ENCODE peak calls at places on chromosome 9, in five cellular contexts. One of them, this sample, is unnamed. For H3K27me3, the result is how much of the 10 kb centered on the place peaks cover.

GRCh38 chr9:94110821-94111252 is 26.6 kb downstream of the PTPDC1 start:
- DNase-seq in adipocyte: peak
- DNase-seq in hepatocyte: peak
- DNase-seq in pancreas: no peak
- DNase-seq in aorta: no peak
- DNase-seq in this sample: no peak

GRCh38 chr9:78074385-78075291 is 43.0 kb upstream of the GNAQ start:
- DNase-seq in adipocyte: no peak
- DNase-seq in hepatocyte: no peak
- DNase-seq in pancreas: no peak
- DNase-seq in aorta: no peak
- DNase-seq in this sample: no peak

GRCh38 chr9:75930193-75930592 is 39.7 kb downstream of the PCSK5 start:
- DNase-seq in adipocyte: no peak
- DNase-seq in hepatocyte: peak
- DNase-seq in pancreas: no peak
- DNase-seq in aorta: no peak
- DNase-seq in this sample: no peak

GRCh38 chr9:129469188-129469987 is 151.5 kb downstream of the C9orf50 start:
- DNase-seq in adipocyte: no peak
- DNase-seq in hepatocyte: no peak
- DNase-seq in pancreas: no peak
- DNase-seq in aorta: no peak
- DNase-seq in this sample: no peak

GRCh38 chr9:76390656-76391055 is 3.6 kb downstream of the RFK start:
- DNase-seq in adipocyte: no peak
- DNase-seq in hepatocyte: no peak
- DNase-seq in pancreas: no peak
- DNase-seq in aorta: no peak
- DNase-seq in this sample: no peak

GRCh38 chr9:98869866-98870265 is 62.4 kb downstream of the GALNT12 start:
- DNase-seq in adipocyte: no peak
- DNase-seq in hepatocyte: no peak
- DNase-seq in pancreas: no peak
- DNase-seq in aorta: no peak
- DNase-seq in this sample: no peak

GRCh38 chr9:22035591-22036011 is 26.5 kb upstream of the CDKN2B start:
- DNase-seq in adipocyte: no peak
- DNase-seq in hepatocyte: no peak
- DNase-seq in pancreas: no peak
- DNase-seq in aorta: no peak
- DNase-seq in this sample: no peak

GRCh38 chr9:98771209-98771874 is 25.0 kb downstream of the ANKS6 start:
- DNase-seq in adipocyte: no peak
- DNase-seq in hepatocyte: no peak
- DNase-seq in pancreas: no peak
- DNase-seq in aorta: no peak
- DNase-seq in this sample: no peak

GRCh38 chr9:94780516-94780950 is 54.0 kb downstream of the AOPEP start:
- DNase-seq in adipocyte: no peak
- DNase-seq in hepatocyte: no peak
- DNase-seq in pancreas: peak
- DNase-seq in aorta: peak
- DNase-seq in this sample: no peak

GRCh38 chr9:95753762-95754465 is 121.6 kb upstream of the ERCC6L2 start:
- DNase-seq in adipocyte: no peak
- DNase-seq in hepatocyte: no peak
- DNase-seq in pancreas: no peak
- DNase-seq in aorta: no peak
- DNase-seq in this sample: no peak

GRCh38 chr9:79857188-79857587 is 285.4 kb downstream of the TLE4 start:
- DNase-seq in adipocyte: no peak
- DNase-seq in hepatocyte: no peak
- DNase-seq in pancreas: no peak
- DNase-seq in aorta: no peak
- DNase-seq in this sample: no peak

GRCh38 chr9:94526271-94526670 is 28.6 kb upstream of the PCAT7 start:
- DNase-seq in adipocyte: no peak
- DNase-seq in hepatocyte: no peak
- DNase-seq in pancreas: no peak
- DNase-seq in aorta: no peak
- DNase-seq in this sample: no peak

GRCh38 chr9:114166606-114167572 is 11.6 kb downstream of the COL27A1 start:
- DNase-seq in adipocyte: no peak
- DNase-seq in hepatocyte: no peak
- DNase-seq in pancreas: no peak
- DNase-seq in aorta: peak
- DNase-seq in this sample: no peak

GRCh38 chr9:116213673-116214047 is 60.1 kb downstream of the PAPPA start:
- DNase-seq in adipocyte: no peak
- DNase-seq in hepatocyte: no peak
- DNase-seq in pancreas: no peak
- DNase-seq in aorta: no peak
- DNase-seq in this sample: no peak

GRCh38 chr9:14369011-14369410 is 55.1 kb upstream of the NFIB start:
- DNase-seq in adipocyte: no peak
- DNase-seq in hepatocyte: no peak
- DNase-seq in pancreas: no peak
- DNase-seq in aorta: no peak
- DNase-seq in this sample: no peak

GRCh38 chr9:106648799-106649198 is 214.2 kb upstream of the ZNF462 start:
- DNase-seq in adipocyte: peak
- DNase-seq in hepatocyte: peak
- DNase-seq in pancreas: no peak
- DNase-seq in aorta: no peak
- DNase-seq in this sample: no peak

GRCh38 chr9:84789463-84789830 is 119.9 kb downstream of the NTRK2 start:
- DNase-seq in adipocyte: no peak
- DNase-seq in hepatocyte: no peak
- DNase-seq in pancreas: no peak
- DNase-seq in aorta: no peak
- DNase-seq in this sample: no peak

GRCh38 chr9:34139477-34140146 is 13.1 kb upstream of the DCAF12 start:
- DNase-seq in adipocyte: peak
- DNase-seq in hepatocyte: peak
- DNase-seq in pancreas: peak
- DNase-seq in aorta: no peak
- DNase-seq in this sample: peak

GRCh38 chr9:38393128-38393809 is 767 bp downstream of the ALDH1B1 start:
- DNase-seq in adipocyte: peak
- DNase-seq in hepatocyte: no peak
- DNase-seq in pancreas: no peak
- DNase-seq in aorta: peak
- DNase-seq in this sample: no peak

GRCh38 chr9:115262477-115262876 is 144.5 kb upstream of the TNC start:
- DNase-seq in adipocyte: peak
- DNase-seq in hepatocyte: peak
- DNase-seq in pancreas: peak
- DNase-seq in aorta: no peak
- DNase-seq in this sample: peak

GRCh38 chr9:89112243-89112642 is 66.4 kb downstream of the SHC3 start:
- DNase-seq in adipocyte: no peak
- DNase-seq in hepatocyte: no peak
- DNase-seq in pancreas: no peak
- DNase-seq in aorta: no peak
- DNase-seq in this sample: no peak

GRCh38 chr9:108535526-108535925 is 320.3 kb downstream of the ACTL7B start:
- DNase-seq in adipocyte: peak
- DNase-seq in hepatocyte: no peak
- DNase-seq in pancreas: no peak
- DNase-seq in aorta: no peak
- DNase-seq in this sample: no peak

GRCh38 chr9:82893549-82893948 is 169.4 kb downstream of the RASEF start:
- DNase-seq in adipocyte: no peak
- DNase-seq in hepatocyte: no peak
- DNase-seq in pancreas: no peak
- DNase-seq in aorta: no peak
- DNase-seq in this sample: no peak

DNA sequence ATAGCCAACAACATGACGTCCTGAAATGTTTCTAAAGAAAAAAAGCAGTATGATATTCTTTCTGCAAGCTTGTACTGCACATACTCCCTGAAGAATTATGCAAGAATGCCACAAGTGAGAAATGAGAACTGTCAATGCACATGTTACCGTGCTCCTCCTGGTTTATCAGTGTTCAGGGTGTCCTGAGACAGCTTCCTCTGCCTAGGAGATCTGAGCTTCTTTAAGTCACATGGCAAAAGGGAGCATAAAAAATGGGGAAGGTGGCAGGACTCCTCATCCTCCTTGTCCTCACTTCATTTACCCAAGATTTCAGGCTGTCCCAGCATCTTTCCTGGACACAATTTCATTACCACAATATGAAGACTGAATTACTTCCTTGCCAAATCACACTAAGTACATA is 238.2 kb downstream of the GLIS3 start:
- DNase-seq in adipocyte: no peak
- DNase-seq in hepatocyte: no peak
- DNase-seq in pancreas: no peak
- DNase-seq in aorta: no peak
- DNase-seq in this sample: no peak
- H3K27me3 ChIP-seq in adipocyte: under half
- H3K27me3 ChIP-seq in hepatocyte: under half
- H3K27me3 ChIP-seq in pancreas: under half
- H3K27me3 ChIP-seq in aorta: under half
- H3K27me3 ChIP-seq in this sample: under half

DNA sequence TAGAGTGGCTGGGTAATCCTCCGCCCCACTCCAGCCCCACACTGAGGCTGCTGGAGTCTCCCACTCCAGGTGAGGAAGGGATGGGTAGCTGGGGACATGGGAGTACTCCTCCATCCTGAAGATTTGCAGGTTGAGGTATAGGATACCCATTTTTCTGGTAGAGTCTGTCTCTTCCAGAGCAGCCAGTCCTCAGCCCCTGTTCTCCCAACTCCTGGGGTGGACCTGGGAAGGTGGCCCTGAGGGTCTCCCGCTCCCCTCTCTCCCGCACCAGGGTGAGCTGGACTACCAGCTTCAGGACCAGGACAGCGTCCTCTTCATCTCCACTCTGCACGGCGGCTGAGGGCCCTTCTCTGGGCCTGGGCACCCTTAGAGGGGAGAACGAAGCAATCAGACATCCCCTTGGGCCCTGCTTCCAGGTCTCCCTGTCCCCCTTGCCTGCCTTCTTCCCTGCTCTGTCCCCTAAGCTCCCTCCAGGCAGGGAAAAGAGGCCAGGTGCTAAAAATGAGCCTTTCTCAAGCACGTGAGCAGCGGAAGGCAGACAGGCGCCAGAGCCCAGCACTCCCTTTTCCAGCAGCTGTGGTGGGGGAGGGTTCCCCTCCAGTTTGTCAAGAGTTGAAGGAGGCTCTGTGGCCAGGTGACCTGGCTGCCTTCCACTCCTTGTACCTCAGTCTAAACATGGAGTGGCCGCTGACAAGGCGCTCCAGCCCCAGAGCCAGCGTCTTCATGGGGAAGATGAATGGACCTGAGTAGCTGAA is 18.4 kb downstream of the URM1 start:
- DNase-seq in adipocyte: no peak
- DNase-seq in hepatocyte: no peak
- DNase-seq in pancreas: no peak
- DNase-seq in aorta: no peak
- DNase-seq in this sample: no peak
- H3K27me3 ChIP-seq in adipocyte: under half
- H3K27me3 ChIP-seq in hepatocyte: half or more
- H3K27me3 ChIP-seq in pancreas: under half
- H3K27me3 ChIP-seq in aorta: under half
- H3K27me3 ChIP-seq in this sample: under half

GRCh38 chr9:137224850-137225694 is at the start of gene CYSRT1:
- DNase-seq in adipocyte: no peak
- DNase-seq in hepatocyte: no peak
- DNase-seq in pancreas: peak
- DNase-seq in aorta: no peak
- DNase-seq in this sample: no peak
- H3K27me3 ChIP-seq in adipocyte: under half
- H3K27me3 ChIP-seq in hepatocyte: under half
- H3K27me3 ChIP-seq in pancreas: under half
- H3K27me3 ChIP-seq in aorta: under half
- H3K27me3 ChIP-seq in this sample: under half

GRCh38 chr9:20670395-20670794 is 13.7 kb upstream of the FOCAD start:
- DNase-seq in adipocyte: no peak
- DNase-seq in hepatocyte: no peak
- DNase-seq in pancreas: no peak
- DNase-seq in aorta: no peak
- DNase-seq in this sample: no peak

GRCh38 chr9:20671635-20672034 is 12.4 kb upstream of the FOCAD start:
- DNase-seq in adipocyte: no peak
- DNase-seq in hepatocyte: no peak
- DNase-seq in pancreas: no peak
- DNase-seq in aorta: no peak
- DNase-seq in this sample: no peak
- H3K27me3 ChIP-seq in adipocyte: under half
- H3K27me3 ChIP-seq in hepatocyte: under half
- H3K27me3 ChIP-seq in pancreas: under half
- H3K27me3 ChIP-seq in aorta: under half
- H3K27me3 ChIP-seq in this sample: under half

DNA sequence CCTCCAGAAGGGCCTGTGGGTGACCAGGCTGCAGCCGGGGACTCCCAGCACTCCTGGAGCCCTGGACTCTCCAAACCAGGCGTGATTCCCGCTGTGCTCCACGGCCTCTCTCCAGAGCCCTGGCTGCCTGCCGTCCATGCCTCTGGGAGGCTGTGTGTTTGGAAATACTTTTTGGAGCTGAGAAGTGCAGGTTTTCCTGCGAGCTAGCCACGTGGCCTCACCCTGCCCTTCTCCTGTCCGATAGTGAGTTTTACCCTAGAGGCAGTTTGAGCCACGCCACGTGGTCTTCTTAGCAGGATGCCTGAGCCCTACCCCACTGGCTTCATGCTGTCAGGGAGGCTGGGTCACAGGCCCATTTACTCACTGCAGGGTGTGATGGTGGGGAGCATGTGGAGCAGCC is 71.3 kb downstream of the COL5A1 start:
- DNase-seq in adipocyte: no peak
- DNase-seq in hepatocyte: no peak
- DNase-seq in pancreas: no peak
- DNase-seq in aorta: no peak
- DNase-seq in this sample: no peak
- H3K27me3 ChIP-seq in adipocyte: under half
- H3K27me3 ChIP-seq in hepatocyte: under half
- H3K27me3 ChIP-seq in pancreas: under half
- H3K27me3 ChIP-seq in aorta: under half
- H3K27me3 ChIP-seq in this sample: under half

GRCh38 chr9:97502984-97503861 is 1.8 kb downstream of the TMOD1 start:
- DNase-seq in adipocyte: no peak
- DNase-seq in hepatocyte: no peak
- DNase-seq in pancreas: peak
- DNase-seq in aorta: no peak
- DNase-seq in this sample: no peak
- H3K27me3 ChIP-seq in adipocyte: under half
- H3K27me3 ChIP-seq in hepatocyte: half or more
- H3K27me3 ChIP-seq in pancreas: under half
- H3K27me3 ChIP-seq in aorta: under half
- H3K27me3 ChIP-seq in this sample: under half

This sample was measured in BJ.